ENCODE peak calls at places on chromosomes 2 and 18, in eight cellular contexts. One of them, this sample, is unnamed.

GRCh38 chr2:184780384-184780783 is 182.1 kb downstream of the ZNF804A start:
- ATAC-seq in HCT116: no peak
- ATAC-seq in HepG2: no peak
- ATAC-seq in Panc1: no peak
- ATAC-seq in upper lobe of left lung: no peak
- ATAC-seq in K562: no peak
- ATAC-seq in GM23338: no peak
- ATAC-seq in GM12878: no peak
- ATAC-seq in this sample: no peak

GRCh38 chr2:98664323-98664722 is 55.9 kb downstream of the UNC50 start:
- ATAC-seq in HCT116: no peak
- ATAC-seq in HepG2: no peak
- ATAC-seq in Panc1: no peak
- ATAC-seq in upper lobe of left lung: peak; percentile 55
- ATAC-seq in K562: peak; percentile 67
- ATAC-seq in GM23338: no peak
- ATAC-seq in GM12878: no peak
- ATAC-seq in this sample: no peak

GRCh38 chr2:11498543-11499034 is 32.6 kb upstream of the E2F6 start:
- ATAC-seq in HCT116: peak; percentile 76
- ATAC-seq in HepG2: peak; percentile 66
- ATAC-seq in Panc1: peak; percentile 43
- ATAC-seq in upper lobe of left lung: no peak
- ATAC-seq in K562: no peak
- ATAC-seq in GM23338: no peak
- ATAC-seq in GM12878: peak; percentile 97
- ATAC-seq in this sample: peak; percentile 77

GRCh38 chr2:224816816-224817215 is 100.7 kb upstream of the CCDC195 start:
- ATAC-seq in HCT116: peak; percentile 59
- ATAC-seq in HepG2: no peak
- ATAC-seq in Panc1: peak; percentile 82
- ATAC-seq in upper lobe of left lung: no peak
- ATAC-seq in K562: no peak
- ATAC-seq in GM23338: no peak
- ATAC-seq in GM12878: no peak
- ATAC-seq in this sample: no peak

GRCh38 chr2:20617892-20618467 is 32.9 kb downstream of the HS1BP3 start:
- ATAC-seq in HCT116: peak; percentile 88
- ATAC-seq in HepG2: peak; percentile 92
- ATAC-seq in Panc1: peak; percentile 80
- ATAC-seq in upper lobe of left lung: peak; percentile 90
- ATAC-seq in K562: peak; percentile 73
- ATAC-seq in GM23338: peak; percentile 54
- ATAC-seq in GM12878: peak; percentile 67
- ATAC-seq in this sample: peak; percentile 88

GRCh38 chr2:23988371-23988770 is 21.5 kb upstream of the MFSD2B start:
- ATAC-seq in HCT116: peak; percentile 78
- ATAC-seq in HepG2: peak; percentile 54
- ATAC-seq in Panc1: peak; percentile 87
- ATAC-seq in upper lobe of left lung: no peak
- ATAC-seq in K562: peak; percentile 88
- ATAC-seq in GM23338: no peak
- ATAC-seq in GM12878: peak; percentile 65
- ATAC-seq in this sample: no peak

GRCh38 chr18:9067823-9068222 is 34.7 kb upstream of the NDUFV2 start:
- ATAC-seq in HCT116: no peak
- ATAC-seq in HepG2: no peak
- ATAC-seq in Panc1: no peak
- ATAC-seq in upper lobe of left lung: no peak
- ATAC-seq in K562: no peak
- ATAC-seq in GM23338: no peak
- ATAC-seq in GM12878: no peak
- ATAC-seq in this sample: no peak

GRCh38 chr2:21282515-21282898 is 158.7 kb downstream of the TDRD15 start:
- ATAC-seq in HCT116: no peak
- ATAC-seq in HepG2: no peak
- ATAC-seq in Panc1: no peak
- ATAC-seq in upper lobe of left lung: no peak
- ATAC-seq in K562: no peak
- ATAC-seq in GM23338: no peak
- ATAC-seq in GM12878: no peak
- ATAC-seq in this sample: no peak

GRCh38 chr2:85148190-85148589 is 15.0 kb downstream of the TCF7L1 start:
- ATAC-seq in HCT116: no peak
- ATAC-seq in HepG2: peak; percentile 29
- ATAC-seq in Panc1: peak; percentile 34
- ATAC-seq in upper lobe of left lung: no peak
- ATAC-seq in K562: peak; percentile 50
- ATAC-seq in GM23338: peak; percentile 38
- ATAC-seq in GM12878: no peak
- ATAC-seq in this sample: no peak

GRCh38 chr2:161085041-161085598 is 75.1 kb upstream of the TANK start:
- ATAC-seq in HCT116: no peak
- ATAC-seq in HepG2: no peak
- ATAC-seq in Panc1: no peak
- ATAC-seq in upper lobe of left lung: no peak
- ATAC-seq in K562: peak; percentile 78
- ATAC-seq in GM23338: no peak
- ATAC-seq in GM12878: no peak
- ATAC-seq in this sample: no peak

GRCh38 chr2:166882851-166883250 is 5.4 kb upstream of the XIRP2 start:
- ATAC-seq in HCT116: no peak
- ATAC-seq in HepG2: no peak
- ATAC-seq in Panc1: no peak
- ATAC-seq in upper lobe of left lung: no peak
- ATAC-seq in K562: no peak
- ATAC-seq in GM23338: no peak
- ATAC-seq in GM12878: no peak
- ATAC-seq in this sample: no peak

GRCh38 chr2:85248741-85249524 is 78.9 kb downstream of the TGOLN2 start:
- ATAC-seq in HCT116: peak; percentile 70
- ATAC-seq in HepG2: no peak
- ATAC-seq in Panc1: peak; percentile 89
- ATAC-seq in upper lobe of left lung: peak; percentile 66
- ATAC-seq in K562: no peak
- ATAC-seq in GM23338: peak; percentile 34
- ATAC-seq in GM12878: no peak
- ATAC-seq in this sample: no peak

GRCh38 chr2:46438102-46438501 is 41.3 kb upstream of the TMEM247 start:
- ATAC-seq in HCT116: no peak
- ATAC-seq in HepG2: no peak
- ATAC-seq in Panc1: no peak
- ATAC-seq in upper lobe of left lung: no peak
- ATAC-seq in K562: no peak
- ATAC-seq in GM23338: no peak
- ATAC-seq in GM12878: no peak
- ATAC-seq in this sample: no peak

GRCh38 chr18:24590946-24591345 is 130.5 kb downstream of the HRH4 start:
- ATAC-seq in HCT116: no peak
- ATAC-seq in HepG2: no peak
- ATAC-seq in Panc1: no peak
- ATAC-seq in upper lobe of left lung: no peak
- ATAC-seq in K562: no peak
- ATAC-seq in GM23338: no peak
- ATAC-seq in GM12878: no peak
- ATAC-seq in this sample: no peak

GRCh38 chr18:69635482-69635881 is 234.8 kb downstream of the DOK6 start:
- ATAC-seq in HCT116: no peak
- ATAC-seq in HepG2: no peak
- ATAC-seq in Panc1: no peak
- ATAC-seq in upper lobe of left lung: no peak
- ATAC-seq in K562: no peak
- ATAC-seq in GM23338: no peak
- ATAC-seq in GM12878: no peak
- ATAC-seq in this sample: no peak

GRCh38 chr2:101546376-101547058 is 71.6 kb upstream of the RFX8 start:
- ATAC-seq in HCT116: peak; percentile 63
- ATAC-seq in HepG2: no peak
- ATAC-seq in Panc1: no peak
- ATAC-seq in upper lobe of left lung: no peak
- ATAC-seq in K562: no peak
- ATAC-seq in GM23338: no peak
- ATAC-seq in GM12878: no peak
- ATAC-seq in this sample: no peak
- TF ChIP-seq POLR2AphosphoS5 in HCT116: no peak
- TF ChIP-seq POLR2AphosphoS5 in HepG2: no peak
- TF ChIP-seq POLR2AphosphoS5 in Panc1: no peak
- TF ChIP-seq POLR2AphosphoS5 in upper lobe of left lung: no peak
- TF ChIP-seq POLR2AphosphoS5 in K562: no peak
- TF ChIP-seq POLR2AphosphoS5 in GM23338: no peak
- TF ChIP-seq POLR2AphosphoS5 in GM12878: no peak
- TF ChIP-seq POLR2AphosphoS5 in this sample: peak; percentile 8

GRCh38 chr2:237132799-237133198 is 47.1 kb downstream of the COPS8 start:
- ATAC-seq in HCT116: peak; percentile 73
- ATAC-seq in HepG2: peak; percentile 82
- ATAC-seq in Panc1: no peak
- ATAC-seq in upper lobe of left lung: no peak
- ATAC-seq in K562: peak; percentile 37
- ATAC-seq in GM23338: peak; percentile 84
- ATAC-seq in GM12878: peak; percentile 63
- ATAC-seq in this sample: no peak
- TF ChIP-seq CTCF in HCT116: peak; percentile 34
- TF ChIP-seq CTCF in HepG2: peak; percentile 72
- TF ChIP-seq CTCF in Panc1: peak; percentile 48
- TF ChIP-seq CTCF in upper lobe of left lung: peak; percentile 7
- TF ChIP-seq CTCF in K562: peak; percentile 47
- TF ChIP-seq CTCF in GM23338: peak; percentile 79
- TF ChIP-seq CTCF in GM12878: peak; percentile 52
- TF ChIP-seq CTCF in this sample: no peak

GRCh38 chr2:74834806-74835755 is 1.2 kb downstream of the HK2 start:
- ATAC-seq in HCT116: peak; percentile 65
- ATAC-seq in HepG2: peak; percentile 50
- ATAC-seq in Panc1: peak; percentile 59
- ATAC-seq in upper lobe of left lung: peak; percentile 59
- ATAC-seq in K562: peak; percentile 75
- ATAC-seq in GM23338: peak; percentile 66
- ATAC-seq in GM12878: peak; percentile 77
- ATAC-seq in this sample: no peak

GRCh38 chr2:74833418-74834233 is at the start of gene HK2:
- ATAC-seq in HCT116: peak; percentile 89
- ATAC-seq in HepG2: peak; percentile 90
- ATAC-seq in Panc1: peak; percentile 91
- ATAC-seq in upper lobe of left lung: peak; percentile 94
- ATAC-seq in K562: peak; percentile 90
- ATAC-seq in GM23338: peak; percentile 51
- ATAC-seq in GM12878: peak; percentile 88
- ATAC-seq in this sample: peak; percentile 96

GRCh38 chr2:74841663-74842062 is 7.7 kb downstream of the HK2 start:
- ATAC-seq in HCT116: no peak
- ATAC-seq in HepG2: no peak
- ATAC-seq in Panc1: no peak
- ATAC-seq in upper lobe of left lung: no peak
- ATAC-seq in K562: no peak
- ATAC-seq in GM23338: no peak
- ATAC-seq in GM12878: no peak
- ATAC-seq in this sample: no peak

GRCh38 chr2:74835831-74836674 is 2.1 kb downstream of the HK2 start:
- ATAC-seq in HCT116: peak; percentile 21
- ATAC-seq in HepG2: peak; percentile 7
- ATAC-seq in Panc1: peak; percentile 44
- ATAC-seq in upper lobe of left lung: no peak
- ATAC-seq in K562: peak; percentile 27
- ATAC-seq in GM23338: peak; percentile 21
- ATAC-seq in GM12878: peak; percentile 35
- ATAC-seq in this sample: no peak

DNA sequence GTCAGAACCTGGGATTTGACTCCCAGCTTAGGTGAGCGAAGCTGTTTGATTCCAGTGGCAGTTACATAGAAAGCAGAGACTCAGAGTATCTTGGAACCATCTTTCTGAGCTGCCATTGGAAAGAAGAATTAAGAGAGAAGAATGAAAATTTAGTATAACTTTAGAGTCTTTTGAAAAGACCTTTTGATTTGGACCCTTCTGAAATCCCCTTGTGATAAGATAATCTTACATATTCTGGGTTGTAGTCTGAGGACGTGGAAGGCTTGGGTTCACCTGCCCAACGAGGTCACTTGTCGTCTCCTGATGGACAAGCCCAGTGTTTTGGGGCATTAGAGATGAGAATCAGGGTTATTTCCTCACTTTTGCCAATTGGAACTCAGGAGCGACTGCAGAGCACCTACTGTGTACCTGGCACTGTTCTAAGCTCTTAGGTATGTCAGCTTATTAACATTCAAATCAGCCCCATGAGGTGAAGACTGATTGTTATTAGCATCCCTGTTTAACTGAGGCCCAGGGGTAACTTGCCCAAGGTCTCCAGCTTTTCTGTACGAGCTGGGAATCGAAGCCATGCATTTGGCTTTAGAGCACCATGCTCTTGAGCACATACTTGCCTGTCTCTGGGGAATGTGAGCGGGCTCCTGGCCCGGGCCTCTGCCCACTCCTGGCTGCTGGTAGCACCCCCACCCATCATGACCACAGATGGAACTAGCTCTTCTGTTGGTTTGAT is 2.9 kb downstream of the HK2 start:
- ATAC-seq in HCT116: no peak
- ATAC-seq in HepG2: no peak
- ATAC-seq in Panc1: no peak
- ATAC-seq in upper lobe of left lung: no peak
- ATAC-seq in K562: no peak
- ATAC-seq in GM23338: peak; percentile 49
- ATAC-seq in GM12878: no peak
- ATAC-seq in this sample: no peak
- H3K4me3 ChIP-seq in HCT116: peak overlapping the region; percentile 92
- H3K4me3 ChIP-seq in HepG2: peak overlapping the region; percentile 97
- H3K4me3 ChIP-seq in Panc1: no peak overlapping the region
- H3K4me3 ChIP-seq in upper lobe of left lung: peak overlapping the region; percentile 63
- H3K4me3 ChIP-seq in K562: peak overlapping the region; percentile 75
- H3K4me3 ChIP-seq in GM23338: peak overlapping the region; percentile 98
- H3K4me3 ChIP-seq in GM12878: peak overlapping the region; percentile 76
- H3K4me3 ChIP-seq in this sample: no peak overlapping the region

DNA sequence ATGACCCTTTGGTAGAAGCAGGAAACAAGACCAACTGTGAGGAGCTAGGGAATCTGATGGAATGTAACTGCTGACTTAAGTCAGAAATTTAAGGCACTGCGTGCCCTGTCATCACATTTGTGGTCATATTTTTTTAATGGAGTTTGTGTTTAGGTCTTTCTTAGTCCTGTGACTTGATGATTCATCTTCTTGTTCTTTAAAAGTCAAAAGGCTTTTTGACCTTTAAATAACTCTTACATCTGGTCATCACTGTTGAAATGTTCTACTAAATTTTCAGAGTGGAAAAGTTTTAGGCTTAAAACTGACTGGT is 36.4 kb upstream of the ARMC9 start:
- ATAC-seq in HCT116: no peak
- ATAC-seq in HepG2: no peak
- ATAC-seq in Panc1: peak; percentile 87
- ATAC-seq in upper lobe of left lung: no peak
- ATAC-seq in K562: no peak
- ATAC-seq in GM23338: no peak
- ATAC-seq in GM12878: no peak
- ATAC-seq in this sample: peak; percentile 83
- TF ChIP-seq POLR2AphosphoS5 in HCT116: no peak
- TF ChIP-seq POLR2AphosphoS5 in HepG2: no peak
- TF ChIP-seq POLR2AphosphoS5 in Panc1: no peak
- TF ChIP-seq POLR2AphosphoS5 in upper lobe of left lung: no peak
- TF ChIP-seq POLR2AphosphoS5 in K562: no peak
- TF ChIP-seq POLR2AphosphoS5 in GM23338: no peak
- TF ChIP-seq POLR2AphosphoS5 in GM12878: no peak
- TF ChIP-seq POLR2AphosphoS5 in this sample: peak; percentile 70

GRCh38 chr2:86309966-86310365 is 27.5 kb downstream of the REEP1 start:
- ATAC-seq in HCT116: no peak
- ATAC-seq in HepG2: no peak
- ATAC-seq in Panc1: no peak
- ATAC-seq in upper lobe of left lung: no peak
- ATAC-seq in K562: no peak
- ATAC-seq in GM23338: no peak
- ATAC-seq in GM12878: no peak
- ATAC-seq in this sample: no peak
- TF ChIP-seq CTCF in HCT116: no peak
- TF ChIP-seq CTCF in HepG2: peak; percentile 24
- TF ChIP-seq CTCF in Panc1: no peak
- TF ChIP-seq CTCF in upper lobe of left lung: no peak
- TF ChIP-seq CTCF in K562: no peak
- TF ChIP-seq CTCF in GM23338: peak; percentile 22
- TF ChIP-seq CTCF in GM12878: no peak
- TF ChIP-seq CTCF in this sample: no peak

This sample was measured in gastroesophageal sphincter.